ENCODE peak calls at places on chromosome 13, in four cellular contexts. M is HepG2, C is SK-N-SH, R is K562. W is an unnamed sample.

GRCh38 chr13:99228737-99229691 is 28.4 kb downstream of the UBAC2 start:
- DNase-seq in C (peak; percentile 41), R (no peak), M (peak; percentile 23), W (no peak)

GRCh38 chr13:95481051-95481775 is 71.3 kb upstream of the CLDN10 start:
- DNase-seq in M (no peak), C (no peak), R (no peak), W (no peak)

GRCh38 chr13:60654405-60654804 is 257.4 kb downstream of the TDRD3 start:
- DNase-seq in C (no peak), M (peak; percentile 16), R (no peak), W (peak; percentile 49)

GRCh38 chr13:36880961-36881360 is 39.1 kb downstream of the SMAD9 start:
- DNase-seq in M (no peak), R (no peak), C (no peak), W (no peak)

GRCh38 chr13:83879431-83880171 is 2.7 kb downstream of the SLITRK1 start:
- DNase-seq in R (no peak), C (no peak), M (no peak), W (no peak)

GRCh38 chr13:96967248-96967745 is 27.0 kb downstream of the OXGR1 start:
- DNase-seq in R (peak; percentile 54), M (peak; percentile 25), C (no peak), W (no peak)

GRCh38 chr13:80312967-80313366 is 28.0 kb downstream of the SPRY2 start:
- DNase-seq in R (no peak), M (no peak), C (no peak), W (no peak)

GRCh38 chr13:100508391-100508790 is 80.2 kb downstream of the GGACT start:
- DNase-seq in M (no peak), R (no peak), C (no peak), W (no peak)

GRCh38 chr13:51628059-51628852 is 44.0 kb downstream of the WDFY2 start:
- DNase-seq in R (no peak), C (peak; percentile 89), M (no peak), W (no peak)

GRCh38 chr13:42893346-42893745 is 98.7 kb downstream of the EPSTI1 start:
- DNase-seq in R (no peak), C (no peak), M (no peak), W (no peak)

GRCh38 chr13:110302154-110302553 is 4.8 kb downstream of the COL4A1 start:
- DNase-seq in C (no peak), M (no peak), R (no peak), W (no peak)

GRCh38 chr13:24459234-24459633 is 53.3 kb downstream of the PARP4 start:
- DNase-seq in M (no peak), R (no peak), C (no peak), W (no peak)

GRCh38 chr13:45889582-45890243 is 38.2 kb upstream of the SIAH3 start:
- DNase-seq in M (no peak), R (no peak), C (no peak), W (no peak)

GRCh38 chr13:20395061-20395916 is 130.4 kb downstream of the CRYL1 start:
- DNase-seq in M (no peak), R (no peak), C (no peak), W (no peak)
- TF ChIP-seq FOXJ3 in M (no peak), R (no peak), C (no peak), W (no peak)

GRCh38 chr13:85738696-85739320 is 60.4 kb downstream of the SLITRK6 start:
- DNase-seq in C (no peak), R (no peak), M (no peak), W (no peak)

GRCh38 chr13:85742355-85742754 is 56.9 kb downstream of the SLITRK6 start:
- DNase-seq in R (no peak), C (no peak), M (no peak), W (no peak)

GRCh38 chr13:85741017-85741416 is 58.2 kb downstream of the SLITRK6 start:
- DNase-seq in C (no peak), M (no peak), R (no peak), W (no peak)

GRCh38 chr13:85737952-85738351 is 61.3 kb downstream of the SLITRK6 start:
- DNase-seq in R (no peak), C (no peak), M (no peak), W (no peak)
- TF ChIP-seq FOXJ3 in R (no peak), C (no peak), M (no peak), W (no peak)

GRCh38 chr13:84940167-84940566 is 859.1 kb downstream of the SLITRK6 start:
- DNase-seq in M (no peak), C (no peak), R (no peak), W (no peak)
- TF ChIP-seq FOXJ3 in M (no peak), C (no peak), R (no peak), W (no peak)

GRCh38 chr13:20116213-20116612 is 44.6 kb downstream of the GJA3 start:
- DNase-seq in C (no peak), M (no peak), R (no peak), W (no peak)

GRCh38 chr13:20119960-20120359 is 40.9 kb downstream of the GJA3 start:
- DNase-seq in M (no peak), C (no peak), R (no peak), W (no peak)

GRCh38 chr13:20118268-20119140 is 42.3 kb downstream of the GJA3 start:
- DNase-seq in R (peak; percentile 83), C (peak; percentile 71), M (no peak), W (peak; percentile 46)

GRCh38 chr13:20109037-20109436 is 51.8 kb downstream of the GJA3 start:
- DNase-seq in R (no peak), M (no peak), C (no peak), W (no peak)

DNA sequence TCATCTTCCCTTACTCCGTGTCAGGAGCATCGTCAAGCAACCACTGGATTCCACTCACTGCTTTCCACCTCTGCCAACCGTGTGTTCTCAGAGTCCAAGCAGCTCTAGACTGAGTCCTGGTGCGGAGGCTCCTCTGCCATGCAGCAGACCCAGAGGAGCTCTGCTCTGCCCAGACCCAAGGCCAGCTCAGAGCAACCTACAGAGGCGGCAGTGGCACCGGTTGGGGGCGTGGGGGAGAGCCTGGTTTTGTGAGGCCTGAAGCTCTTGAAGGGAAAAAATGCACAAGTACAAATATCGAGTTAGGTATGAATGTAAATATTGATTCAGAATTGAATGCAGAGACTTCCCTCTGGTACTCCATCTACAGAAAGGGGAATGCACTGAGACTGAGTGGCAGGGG is 46.8 kb downstream of the GJA3 start:
- DNase-seq in C (no peak), M (peak; percentile 18), R (no peak), W (no peak)
- TF ChIP-seq FOXJ3 in C (no peak), M (no peak), R (no peak), W (no peak)

DNA sequence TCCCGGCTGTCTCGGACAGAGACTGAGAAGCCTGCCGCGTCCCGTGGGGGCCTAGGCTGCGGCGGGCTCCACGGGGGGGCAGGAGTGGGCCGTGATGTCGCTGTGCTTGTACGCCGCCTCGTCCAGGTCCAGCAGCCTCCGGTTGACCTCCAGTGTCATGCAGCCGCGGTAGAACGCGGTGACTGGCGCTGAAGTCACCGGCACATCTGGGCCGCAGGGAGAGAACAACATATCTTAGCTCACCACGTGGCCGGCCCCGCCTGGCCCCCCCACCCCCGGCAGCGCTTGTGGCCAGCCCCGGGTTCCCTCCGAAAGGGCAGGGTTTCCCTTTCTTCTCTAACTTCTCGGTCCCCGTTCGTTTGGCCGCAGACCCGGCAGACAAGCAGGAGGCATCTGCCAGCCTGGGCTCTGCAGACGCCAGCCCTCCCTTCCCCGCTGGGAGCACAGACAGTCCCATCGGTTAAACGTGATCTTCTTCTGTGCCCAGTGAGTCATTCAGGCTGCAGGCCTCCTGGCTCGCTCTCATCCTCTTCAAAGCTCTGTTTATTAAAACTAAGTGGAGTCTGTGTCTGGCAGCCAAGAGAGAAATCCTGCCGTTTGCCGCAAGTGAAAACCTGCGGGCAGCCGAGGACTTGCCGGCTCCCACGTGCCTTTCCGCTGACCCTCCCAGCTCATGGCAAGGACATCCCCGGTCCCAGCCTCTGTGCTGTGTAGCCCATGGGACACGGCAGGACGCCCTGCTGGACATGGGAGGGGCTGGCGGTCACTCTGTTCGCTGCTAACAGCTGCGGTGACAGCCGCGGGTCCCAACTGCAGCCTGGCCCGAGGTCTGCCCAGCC is 42.8 kb downstream of the GAS6 start:
- DNase-seq in C (peak; percentile 91), R (peak; percentile 43), M (no peak), W (no peak)
- TF ChIP-seq FOXJ3 in C (no peak), R (no peak), M (no peak), W (no peak)

DNA sequence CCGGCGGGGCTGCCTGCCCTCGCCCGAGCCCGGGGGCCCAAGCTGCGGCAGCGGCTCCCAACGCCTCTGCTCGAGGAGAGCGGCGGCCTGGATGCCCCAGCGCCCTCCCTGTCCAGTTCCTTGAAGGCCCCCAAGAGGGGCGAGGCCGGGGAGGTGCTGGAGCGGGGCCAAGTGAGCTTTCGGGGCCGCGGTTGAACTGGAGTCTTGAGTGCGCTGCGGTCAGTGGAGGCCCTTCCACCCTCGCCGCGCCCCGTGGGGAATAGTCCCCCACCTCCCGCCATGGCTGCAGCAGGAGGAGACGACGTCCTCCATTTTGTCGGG is 529 bp upstream of the ZMYM5 start:
- DNase-seq in C (peak; percentile 75), M (no peak), R (peak; percentile 68), W (peak; percentile 56)
- TF ChIP-seq FOXJ3 in C (no peak), M (no peak), R (no peak), W (no peak)

DNA sequence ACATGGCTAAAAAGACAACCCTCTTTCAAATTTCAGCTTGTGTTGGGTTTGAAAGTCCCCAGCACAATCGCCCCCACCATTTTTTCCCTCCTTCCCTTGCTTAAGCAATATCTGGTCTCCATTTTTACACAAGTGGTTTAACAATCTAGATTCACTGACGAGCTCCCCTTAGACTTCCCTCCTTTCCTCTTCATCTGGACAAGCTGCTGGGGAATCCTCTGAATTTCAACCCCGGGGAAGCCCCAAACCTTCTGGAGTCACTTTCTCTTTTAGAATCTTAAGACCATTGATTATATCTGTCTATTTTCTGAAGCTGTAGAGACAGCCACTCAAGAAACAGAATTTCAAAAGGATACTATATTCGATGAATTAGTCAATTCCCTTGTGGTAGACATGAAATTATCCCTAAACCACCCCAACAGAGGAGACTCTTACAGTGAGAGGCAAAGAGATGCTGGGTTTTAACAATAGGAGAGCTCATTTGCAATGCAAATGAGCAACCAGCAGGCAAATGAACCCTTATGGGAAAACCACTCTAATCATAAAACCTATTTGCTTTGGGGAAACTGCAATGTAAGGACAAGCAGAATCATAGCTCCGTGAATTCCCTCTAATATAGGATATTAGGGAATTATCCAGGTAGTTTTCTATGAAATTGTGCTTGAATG is 78.9 kb downstream of the TEX26 start:
- DNase-seq in C (no peak), M (no peak), R (no peak), W (no peak)
- TF ChIP-seq FOXJ3 in C (no peak), M (no peak), R (no peak), W (no peak)

DNA sequence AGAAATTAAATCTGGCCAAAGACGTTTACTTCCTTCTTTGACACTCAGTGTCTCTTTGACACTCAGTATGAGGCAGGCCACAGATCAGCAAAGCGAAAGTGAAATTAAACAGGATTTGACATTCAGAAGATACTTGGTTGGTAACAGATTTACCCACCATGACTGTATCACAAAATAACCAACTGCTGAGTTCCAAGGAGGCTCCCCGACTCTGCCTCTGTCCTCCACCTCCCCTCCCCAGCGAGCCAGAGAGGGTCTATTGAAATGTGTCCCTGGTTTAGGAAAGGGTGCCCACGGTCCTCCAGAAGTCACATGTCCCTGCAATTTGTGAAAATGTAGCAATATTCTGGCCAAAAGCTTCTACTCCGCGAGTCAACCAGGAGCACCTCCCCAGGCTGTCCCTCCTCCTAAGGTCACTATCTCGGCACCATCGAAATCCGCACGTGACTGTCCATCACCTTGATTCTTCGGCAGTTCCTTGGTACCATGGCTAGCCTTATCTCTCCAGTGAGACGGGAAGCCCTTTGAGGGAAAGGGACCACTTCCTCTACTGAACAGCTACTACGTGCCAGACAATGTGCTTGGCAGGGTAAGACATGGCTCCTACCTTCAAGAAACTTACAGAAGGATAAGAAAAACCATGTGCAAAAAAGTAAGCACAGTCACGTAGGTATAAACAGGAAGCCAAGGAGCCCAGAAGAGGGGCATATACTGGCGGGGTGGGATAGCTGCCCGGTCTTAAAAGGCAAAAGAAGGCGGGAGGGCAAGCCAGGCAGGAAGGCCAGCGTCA is 1.5 kb downstream of the N4BP2L1 start:
- DNase-seq in R (no peak), C (no peak), M (no peak), W (no peak)
- TF ChIP-seq FOXJ3 in R (no peak), C (no peak), M (no peak), W (no peak)

GRCh38 chr13:86581711-86582110 is 782.5 kb upstream of the SLITRK6 start:
- DNase-seq in R (no peak), C (no peak), M (no peak), W (no peak)
- TF ChIP-seq FOXJ3 in R (no peak), C (no peak), M (no peak), W (no peak)

W was measured in WTC11.